ENCODE peak calls at places on chromosomes 6 and 20, in seven cellular contexts. K, A, I, V, G, N and M are unnamed samples.
A peak's percentile ranks its signal among the peaks of the same experiment; 100 is the strongest.

GRCh38 chr6:158799051-158799792 is 19.9 kb downstream of the EZR start:
- DNase-seq in N (peak; percentile 72), G (no peak), V (no peak), A (no peak), K (no peak), I (peak; percentile 48), M (no peak)

GRCh38 chr6:53691667-53692133 is 26.1 kb upstream of the KLHL31 start:
- DNase-seq in N (no peak), K (no peak), G (no peak), I (no peak), V (no peak), A (no peak), M (no peak)

GRCh38 chr6:11685411-11686093 is 93.1 kb downstream of the ADTRP start:
- DNase-seq in A (no peak), N (peak; percentile 79), K (peak; percentile 36), G (no peak), I (no peak), V (no peak), M (no peak)

GRCh38 chr6:163850874-163851273 is 436.4 kb downstream of the QKI start:
- DNase-seq in N (no peak), I (no peak), G (no peak), A (no peak), K (no peak), V (no peak), M (no peak)

GRCh38 chr20:62792940-62793756 is 3.1 kb upstream of the MRGBP start:
- DNase-seq in G (no peak), V (no peak), N (no peak), A (no peak), I (no peak), K (no peak), M (no peak)

GRCh38 chr6:111987295-111987694 is 66.6 kb upstream of the CCN6 start:
- DNase-seq in G (no peak), N (no peak), A (no peak), I (no peak), K (no peak), V (no peak), M (no peak)

GRCh38 chr6:13668291-13668928 is 43.2 kb downstream of the RANBP9 start:
- DNase-seq in V (no peak), A (no peak), K (no peak), I (no peak), G (no peak), N (peak; percentile 9), M (no peak)

GRCh38 chr20:22529150-22530019 is 55.0 kb downstream of the FOXA2 start:
- DNase-seq in V (no peak), N (no peak), K (no peak), I (no peak), G (no peak), A (no peak), M (no peak)

GRCh38 chr6:147371325-147371724 is 137.2 kb upstream of the SAMD5 start:
- DNase-seq in V (no peak), K (no peak), I (no peak), A (no peak), N (no peak), G (no peak), M (no peak)

GRCh38 chr6:159679091-159680077 is 13.7 kb downstream of the SOD2 start:
- DNase-seq in G (no peak), I (no peak), N (no peak), A (no peak), V (no peak), K (no peak), M (no peak)

GRCh38 chr6:7392402-7392801 is 2.8 kb downstream of the RIOK1 start:
- DNase-seq in N (no peak), G (no peak), K (no peak), I (no peak), V (no peak), A (no peak), M (no peak)

GRCh38 chr6:7390218-7390878 is 740 bp downstream of the RIOK1 start:
- DNase-seq in A (no peak), V (no peak), G (no peak), K (no peak), N (no peak), I (no peak), M (no peak)

GRCh38 chr6:7389451-7390217 is at the start of the genes CAGE1 and RIOK1:
- DNase-seq in A (peak; percentile 97), V (peak; percentile 97), G (peak; percentile 97), I (peak; percentile 92), N (peak; percentile 95), K (peak; percentile 91), M (peak; percentile 97)

GRCh38 chr6:7391244-7391643 is 1.6 kb downstream of the RIOK1 start:
- DNase-seq in G (no peak), I (no peak), N (no peak), V (no peak), K (no peak), A (no peak), M (no peak)

DNA sequence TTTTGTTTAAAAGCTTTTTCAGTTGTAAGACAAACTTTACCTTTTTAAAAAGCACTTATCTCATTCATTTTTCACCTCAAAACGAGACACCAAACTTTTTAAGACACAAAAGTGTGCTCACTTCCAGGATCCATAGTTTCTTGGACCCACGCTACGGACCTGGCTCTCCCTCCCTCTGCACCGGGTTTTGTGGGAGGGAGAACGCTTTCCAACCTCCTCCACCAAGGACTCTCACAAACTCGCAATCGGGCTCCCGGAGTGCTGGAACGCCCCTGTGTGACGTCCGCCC is 436 bp downstream of the CAGE1 start:
- DNase-seq in K (no peak), V (no peak), G (peak; percentile 90), A (no peak), I (no peak), N (no peak), M (no peak)
- H3K9me3 ChIP-seq in K (no peaks in the 10 kb centered on the region), V (no peaks in the 10 kb centered on the region), G (no peaks in the 10 kb centered on the region), A (no peaks in the 10 kb centered on the region), I (no peaks in the 10 kb centered on the region), N (no peaks in the 10 kb centered on the region), M (no peaks in the 10 kb centered on the region)

GRCh38 chr6:167469655-167470054 is 144.8 kb downstream of the TTLL2 start:
- DNase-seq in I (peak; percentile 42), N (no peak), G (no peak), K (no peak), V (peak; percentile 74), A (no peak), M (no peak)

GRCh38 chr6:167469101-167469500 is 144.2 kb downstream of the TTLL2 start:
- DNase-seq in V (no peak), K (no peak), A (no peak), N (no peak), G (no peak), I (no peak), M (no peak)

GRCh38 chr6:167465497-167465896 is 140.6 kb downstream of the TTLL2 start:
- DNase-seq in G (no peak), I (no peak), A (no peak), N (no peak), V (no peak), K (no peak), M (no peak)

GRCh38 chr6:167467793-167468431 is 143.0 kb downstream of the TTLL2 start:
- DNase-seq in N (no peak), A (no peak), V (no peak), K (no peak), G (no peak), I (no peak), M (no peak)

GRCh38 chr6:167467282-167467681 is 142.4 kb downstream of the TTLL2 start:
- DNase-seq in I (no peak), V (no peak), A (no peak), K (no peak), N (no peak), G (no peak), M (no peak)
- H3K9me3 ChIP-seq in I (no peaks in the 10 kb centered on the region), V (no peaks in the 10 kb centered on the region), A (no peaks in the 10 kb centered on the region), K (no peaks in the 10 kb centered on the region), N (no peaks in the 10 kb centered on the region), G (no peaks in the 10 kb centered on the region), M (no peaks in the 10 kb centered on the region)

GRCh38 chr6:17442196-17442595 is 48.8 kb downstream of the CAP2 start:
- DNase-seq in N (no peak), K (no peak), I (no peak), A (no peak), V (no peak), G (no peak), M (no peak)

DNA sequence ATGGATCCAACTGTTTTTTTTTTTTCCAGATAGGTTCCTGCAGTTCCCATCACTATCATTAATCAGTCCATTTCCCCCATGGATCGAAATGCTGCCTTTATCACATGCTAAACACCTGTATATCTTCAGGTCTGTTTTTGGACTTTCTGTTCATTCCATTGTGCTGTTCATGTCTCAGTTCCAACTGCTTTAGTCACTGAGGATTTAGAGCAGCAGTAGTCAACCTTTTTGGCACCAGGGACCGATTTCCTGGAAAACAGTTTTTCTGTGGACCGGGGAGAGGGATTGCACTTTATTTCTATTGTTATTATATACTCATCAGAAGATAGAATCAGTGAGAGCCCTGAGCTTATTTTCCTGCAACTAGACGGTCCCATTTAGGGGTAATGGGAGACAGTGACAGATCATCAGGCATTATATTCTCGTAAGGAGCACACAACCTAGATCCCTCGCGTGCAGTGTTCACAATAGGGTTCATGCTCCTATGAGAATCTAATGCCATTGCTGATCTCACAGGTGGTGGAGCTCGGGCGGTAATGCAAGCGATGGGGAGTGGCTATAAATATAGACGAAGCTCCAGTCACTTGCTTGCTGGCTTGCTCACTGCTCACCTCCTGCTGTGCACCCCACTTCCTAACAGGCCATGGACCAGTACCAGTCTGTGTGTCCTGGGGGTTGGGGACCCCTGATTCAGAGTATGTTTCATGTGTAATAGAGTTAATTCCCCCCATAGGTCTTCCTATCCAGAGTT is 46.0 kb downstream of the CAP2 start:
- DNase-seq in A (no peak), N (no peak), V (no peak), G (no peak), K (no peak), I (no peak), M (no peak)
- H3K9me3 ChIP-seq in A (no peaks in the 10 kb centered on the region), N (no peaks in the 10 kb centered on the region), V (no peaks in the 10 kb centered on the region), G (no peaks in the 10 kb centered on the region), K (no peaks in the 10 kb centered on the region), I (no peaks in the 10 kb centered on the region), M (no peaks in the 10 kb centered on the region)

GRCh38 chr6:144673807-144674206 is 388.7 kb downstream of the UTRN start:
- DNase-seq in A (no peak), G (no peak), K (no peak), N (no peak), I (no peak), V (no peak), M (no peak)
- H3K9me3 ChIP-seq in A (peaks cover 25% of the 10 kb centered on the region), G (no peaks in the 10 kb centered on the region), K (peaks cover 10% of the 10 kb centered on the region), N (peaks cover 6% of the 10 kb centered on the region), I (no peaks in the 10 kb centered on the region), V (peaks cover 7% of the 10 kb centered on the region), M (peaks cover 39% of the 10 kb centered on the region)

GRCh38 chr20:41571006-41571405 is 47.2 kb downstream of the CHD6 start:
- DNase-seq in G (no peak), V (no peak), A (no peak), K (no peak), N (no peak), I (no peak), M (no peak)
- H3K9me3 ChIP-seq in G (no peaks in the 10 kb centered on the region), V (no peaks in the 10 kb centered on the region), A (peaks cover 6% of the 10 kb centered on the region), K (no peaks in the 10 kb centered on the region), N (no peaks in the 10 kb centered on the region), I (no peaks in the 10 kb centered on the region), M (no peaks in the 10 kb centered on the region)